ENCODE peak calls at places on chromosomes 11 and 22, in ten cellular contexts. One of them, this sample, is unnamed. For H3K9me3, the result is how much of the 10 kb centered on the place peaks cover.

GRCh38 chr11:67504950-67505561 is at the start of gene PITPNM1:
- DNase-seq in effector memory CD4-positive, alpha-beta T cell: peak
- DNase-seq in IMR-90: peak
- DNase-seq in H9: peak
- DNase-seq in AG04450: no peak
- DNase-seq in upper lobe of right lung: peak
- DNase-seq in CD4-positive, alpha-beta T cell: peak
- DNase-seq in esophagus squamous epithelium: no peak
- DNase-seq in tibial nerve: peak
- DNase-seq in tibial artery: peak
- DNase-seq in this sample: peak

GRCh38 chr22:48920776-48921241 is 906.9 kb downstream of the BRD1 start:
- DNase-seq in effector memory CD4-positive, alpha-beta T cell: no peak
- DNase-seq in IMR-90: no peak
- DNase-seq in H9: peak
- DNase-seq in AG04450: no peak
- DNase-seq in upper lobe of right lung: peak
- DNase-seq in CD4-positive, alpha-beta T cell: no peak
- DNase-seq in esophagus squamous epithelium: no peak
- DNase-seq in tibial nerve: no peak
- DNase-seq in tibial artery: no peak
- DNase-seq in this sample: no peak

GRCh38 chr22:48797731-48798130 is 1029.9 kb downstream of the BRD1 start:
- DNase-seq in effector memory CD4-positive, alpha-beta T cell: no peak
- DNase-seq in IMR-90: no peak
- DNase-seq in H9: no peak
- DNase-seq in AG04450: no peak
- DNase-seq in upper lobe of right lung: no peak
- DNase-seq in CD4-positive, alpha-beta T cell: no peak
- DNase-seq in esophagus squamous epithelium: no peak
- DNase-seq in tibial nerve: no peak
- DNase-seq in tibial artery: no peak
- DNase-seq in this sample: no peak

GRCh38 chr11:123771664-123772063 is 17.3 kb upstream of the OR6X1 start:
- DNase-seq in effector memory CD4-positive, alpha-beta T cell: no peak
- DNase-seq in IMR-90: no peak
- DNase-seq in H9: no peak
- DNase-seq in AG04450: no peak
- DNase-seq in upper lobe of right lung: no peak
- DNase-seq in CD4-positive, alpha-beta T cell: no peak
- DNase-seq in esophagus squamous epithelium: no peak
- DNase-seq in tibial nerve: no peak
- DNase-seq in tibial artery: no peak
- DNase-seq in this sample: no peak

GRCh38 chr11:46210133-46210636 is 67.3 kb upstream of the CREB3L1 start:
- DNase-seq in effector memory CD4-positive, alpha-beta T cell: no peak
- DNase-seq in IMR-90: peak
- DNase-seq in H9: no peak
- DNase-seq in AG04450: peak
- DNase-seq in upper lobe of right lung: no peak
- DNase-seq in CD4-positive, alpha-beta T cell: no peak
- DNase-seq in esophagus squamous epithelium: no peak
- DNase-seq in tibial nerve: no peak
- DNase-seq in tibial artery: no peak
- DNase-seq in this sample: no peak

GRCh38 chr11:15969281-15969680 is 387.1 kb downstream of the SOX6 start:
- DNase-seq in effector memory CD4-positive, alpha-beta T cell: no peak
- DNase-seq in IMR-90: peak
- DNase-seq in H9: no peak
- DNase-seq in AG04450: peak
- DNase-seq in upper lobe of right lung: no peak
- DNase-seq in CD4-positive, alpha-beta T cell: no peak
- DNase-seq in esophagus squamous epithelium: no peak
- DNase-seq in tibial nerve: peak
- DNase-seq in tibial artery: peak
- DNase-seq in this sample: no peak

GRCh38 chr11:12587333-12587997 is 86.8 kb upstream of the TEAD1 start:
- DNase-seq in effector memory CD4-positive, alpha-beta T cell: no peak
- DNase-seq in IMR-90: peak
- DNase-seq in H9: peak
- DNase-seq in AG04450: no peak
- DNase-seq in upper lobe of right lung: no peak
- DNase-seq in CD4-positive, alpha-beta T cell: no peak
- DNase-seq in esophagus squamous epithelium: no peak
- DNase-seq in tibial nerve: no peak
- DNase-seq in tibial artery: no peak
- DNase-seq in this sample: no peak

GRCh38 chr11:57432714-57433163 is 5.8 kb upstream of the SLC43A3 start:
- DNase-seq in effector memory CD4-positive, alpha-beta T cell: no peak
- DNase-seq in IMR-90: peak
- DNase-seq in H9: no peak
- DNase-seq in AG04450: peak
- DNase-seq in upper lobe of right lung: no peak
- DNase-seq in CD4-positive, alpha-beta T cell: no peak
- DNase-seq in esophagus squamous epithelium: no peak
- DNase-seq in tibial nerve: no peak
- DNase-seq in tibial artery: no peak
- DNase-seq in this sample: no peak

GRCh38 chr22:41222846-41223507 is 17.8 kb downstream of the CHADL start:
- DNase-seq in effector memory CD4-positive, alpha-beta T cell: no peak
- DNase-seq in IMR-90: no peak
- DNase-seq in H9: no peak
- DNase-seq in AG04450: no peak
- DNase-seq in upper lobe of right lung: no peak
- DNase-seq in CD4-positive, alpha-beta T cell: no peak
- DNase-seq in esophagus squamous epithelium: no peak
- DNase-seq in tibial nerve: no peak
- DNase-seq in tibial artery: no peak
- DNase-seq in this sample: no peak

GRCh38 chr22:49312601-49313000 is 515.1 kb downstream of the BRD1 start:
- DNase-seq in effector memory CD4-positive, alpha-beta T cell: no peak
- DNase-seq in IMR-90: no peak
- DNase-seq in H9: no peak
- DNase-seq in AG04450: no peak
- DNase-seq in upper lobe of right lung: no peak
- DNase-seq in CD4-positive, alpha-beta T cell: no peak
- DNase-seq in esophagus squamous epithelium: no peak
- DNase-seq in tibial nerve: no peak
- DNase-seq in tibial artery: no peak
- DNase-seq in this sample: no peak

GRCh38 chr22:43753718-43754117 is 58.4 kb downstream of the EFCAB6 start:
- DNase-seq in effector memory CD4-positive, alpha-beta T cell: no peak
- DNase-seq in IMR-90: no peak
- DNase-seq in H9: no peak
- DNase-seq in AG04450: no peak
- DNase-seq in upper lobe of right lung: no peak
- DNase-seq in CD4-positive, alpha-beta T cell: no peak
- DNase-seq in esophagus squamous epithelium: no peak
- DNase-seq in tibial nerve: no peak
- DNase-seq in tibial artery: no peak
- DNase-seq in this sample: no peak

GRCh38 chr22:45910928-45911467 is 66.0 kb downstream of the WNT7B start:
- DNase-seq in effector memory CD4-positive, alpha-beta T cell: no peak
- DNase-seq in IMR-90: no peak
- DNase-seq in H9: no peak
- DNase-seq in AG04450: no peak
- DNase-seq in upper lobe of right lung: no peak
- DNase-seq in CD4-positive, alpha-beta T cell: no peak
- DNase-seq in esophagus squamous epithelium: no peak
- DNase-seq in tibial nerve: no peak
- DNase-seq in tibial artery: no peak
- DNase-seq in this sample: no peak

GRCh38 chr11:73312806-73313403 is 4.8 kb downstream of the ARHGEF17 start:
- DNase-seq in effector memory CD4-positive, alpha-beta T cell: no peak
- DNase-seq in IMR-90: peak
- DNase-seq in H9: no peak
- DNase-seq in AG04450: no peak
- DNase-seq in upper lobe of right lung: no peak
- DNase-seq in CD4-positive, alpha-beta T cell: no peak
- DNase-seq in esophagus squamous epithelium: no peak
- DNase-seq in tibial nerve: no peak
- DNase-seq in tibial artery: peak
- DNase-seq in this sample: no peak

GRCh38 chr11:35464308-35464707 is 45.0 kb upstream of the SLC1A2 start:
- DNase-seq in effector memory CD4-positive, alpha-beta T cell: no peak
- DNase-seq in IMR-90: no peak
- DNase-seq in H9: no peak
- DNase-seq in AG04450: no peak
- DNase-seq in upper lobe of right lung: no peak
- DNase-seq in CD4-positive, alpha-beta T cell: no peak
- DNase-seq in esophagus squamous epithelium: no peak
- DNase-seq in tibial nerve: no peak
- DNase-seq in tibial artery: no peak
- DNase-seq in this sample: no peak

GRCh38 chr22:42560781-42561180 is 7.0 kb downstream of the SERHL2 start:
- DNase-seq in effector memory CD4-positive, alpha-beta T cell: no peak
- DNase-seq in IMR-90: no peak
- DNase-seq in H9: peak
- DNase-seq in AG04450: no peak
- DNase-seq in upper lobe of right lung: no peak
- DNase-seq in CD4-positive, alpha-beta T cell: no peak
- DNase-seq in esophagus squamous epithelium: no peak
- DNase-seq in tibial nerve: no peak
- DNase-seq in tibial artery: no peak
- DNase-seq in this sample: no peak

GRCh38 chr11:2655834-2656622 is 43.8 kb downstream of the KCNQ1OT1 start:
- DNase-seq in effector memory CD4-positive, alpha-beta T cell: no peak
- DNase-seq in IMR-90: peak
- DNase-seq in H9: no peak
- DNase-seq in AG04450: no peak
- DNase-seq in upper lobe of right lung: peak
- DNase-seq in CD4-positive, alpha-beta T cell: no peak
- DNase-seq in esophagus squamous epithelium: no peak
- DNase-seq in tibial nerve: no peak
- DNase-seq in tibial artery: no peak
- DNase-seq in this sample: no peak
- H3K9me3 ChIP-seq in effector memory CD4-positive, alpha-beta T cell: under half
- H3K9me3 ChIP-seq in IMR-90: half or more
- H3K9me3 ChIP-seq in H9: half or more
- H3K9me3 ChIP-seq in AG04450: half or more
- H3K9me3 ChIP-seq in upper lobe of right lung: under half
- H3K9me3 ChIP-seq in CD4-positive, alpha-beta T cell: under half
- H3K9me3 ChIP-seq in esophagus squamous epithelium: under half
- H3K9me3 ChIP-seq in tibial nerve: under half
- H3K9me3 ChIP-seq in tibial artery: half or more
- H3K9me3 ChIP-seq in this sample: under half

GRCh38 chr11:94518300-94518699 is 6.0 kb downstream of the C11orf97 start:
- DNase-seq in effector memory CD4-positive, alpha-beta T cell: no peak
- DNase-seq in IMR-90: no peak
- DNase-seq in H9: no peak
- DNase-seq in AG04450: no peak
- DNase-seq in upper lobe of right lung: no peak
- DNase-seq in CD4-positive, alpha-beta T cell: no peak
- DNase-seq in esophagus squamous epithelium: no peak
- DNase-seq in tibial nerve: no peak
- DNase-seq in tibial artery: no peak
- DNase-seq in this sample: no peak

GRCh38 chr11:94516725-94517124 is 4.5 kb downstream of the C11orf97 start:
- DNase-seq in effector memory CD4-positive, alpha-beta T cell: no peak
- DNase-seq in IMR-90: no peak
- DNase-seq in H9: no peak
- DNase-seq in AG04450: no peak
- DNase-seq in upper lobe of right lung: no peak
- DNase-seq in CD4-positive, alpha-beta T cell: no peak
- DNase-seq in esophagus squamous epithelium: no peak
- DNase-seq in tibial nerve: no peak
- DNase-seq in tibial artery: no peak
- DNase-seq in this sample: no peak

GRCh38 chr11:94515398-94515797 is 3.1 kb downstream of the C11orf97 start:
- DNase-seq in effector memory CD4-positive, alpha-beta T cell: no peak
- DNase-seq in IMR-90: no peak
- DNase-seq in H9: no peak
- DNase-seq in AG04450: no peak
- DNase-seq in upper lobe of right lung: no peak
- DNase-seq in CD4-positive, alpha-beta T cell: no peak
- DNase-seq in esophagus squamous epithelium: no peak
- DNase-seq in tibial nerve: no peak
- DNase-seq in tibial artery: no peak
- DNase-seq in this sample: no peak

GRCh38 chr11:94511932-94512781 is at the start of gene C11orf97:
- DNase-seq in effector memory CD4-positive, alpha-beta T cell: peak
- DNase-seq in IMR-90: peak
- DNase-seq in H9: peak
- DNase-seq in AG04450: no peak
- DNase-seq in upper lobe of right lung: peak
- DNase-seq in CD4-positive, alpha-beta T cell: peak
- DNase-seq in esophagus squamous epithelium: no peak
- DNase-seq in tibial nerve: no peak
- DNase-seq in tibial artery: peak
- DNase-seq in this sample: peak

GRCh38 chr11:94513091-94513490 is 830 bp downstream of the C11orf97 start:
- DNase-seq in effector memory CD4-positive, alpha-beta T cell: no peak
- DNase-seq in IMR-90: no peak
- DNase-seq in H9: no peak
- DNase-seq in AG04450: no peak
- DNase-seq in upper lobe of right lung: no peak
- DNase-seq in CD4-positive, alpha-beta T cell: no peak
- DNase-seq in esophagus squamous epithelium: no peak
- DNase-seq in tibial nerve: no peak
- DNase-seq in tibial artery: no peak
- DNase-seq in this sample: no peak
- H3K9me3 ChIP-seq in effector memory CD4-positive, alpha-beta T cell: under half
- H3K9me3 ChIP-seq in IMR-90: under half
- H3K9me3 ChIP-seq in H9: under half
- H3K9me3 ChIP-seq in AG04450: under half
- H3K9me3 ChIP-seq in upper lobe of right lung: under half
- H3K9me3 ChIP-seq in CD4-positive, alpha-beta T cell: under half
- H3K9me3 ChIP-seq in esophagus squamous epithelium: under half
- H3K9me3 ChIP-seq in tibial nerve: under half
- H3K9me3 ChIP-seq in tibial artery: under half
- H3K9me3 ChIP-seq in this sample: under half

GRCh38 chr11:58770627-58771457 is 39.1 kb upstream of the GLYAT start:
- DNase-seq in effector memory CD4-positive, alpha-beta T cell: no peak
- DNase-seq in IMR-90: peak
- DNase-seq in H9: no peak
- DNase-seq in AG04450: no peak
- DNase-seq in upper lobe of right lung: no peak
- DNase-seq in CD4-positive, alpha-beta T cell: no peak
- DNase-seq in esophagus squamous epithelium: no peak
- DNase-seq in tibial nerve: no peak
- DNase-seq in tibial artery: no peak
- DNase-seq in this sample: no peak
- H3K9me3 ChIP-seq in effector memory CD4-positive, alpha-beta T cell: under half
- H3K9me3 ChIP-seq in IMR-90: under half
- H3K9me3 ChIP-seq in H9: under half
- H3K9me3 ChIP-seq in AG04450: under half
- H3K9me3 ChIP-seq in upper lobe of right lung: under half
- H3K9me3 ChIP-seq in CD4-positive, alpha-beta T cell: under half
- H3K9me3 ChIP-seq in esophagus squamous epithelium: under half
- H3K9me3 ChIP-seq in tibial nerve: under half
- H3K9me3 ChIP-seq in tibial artery: under half
- H3K9me3 ChIP-seq in this sample: under half

DNA sequence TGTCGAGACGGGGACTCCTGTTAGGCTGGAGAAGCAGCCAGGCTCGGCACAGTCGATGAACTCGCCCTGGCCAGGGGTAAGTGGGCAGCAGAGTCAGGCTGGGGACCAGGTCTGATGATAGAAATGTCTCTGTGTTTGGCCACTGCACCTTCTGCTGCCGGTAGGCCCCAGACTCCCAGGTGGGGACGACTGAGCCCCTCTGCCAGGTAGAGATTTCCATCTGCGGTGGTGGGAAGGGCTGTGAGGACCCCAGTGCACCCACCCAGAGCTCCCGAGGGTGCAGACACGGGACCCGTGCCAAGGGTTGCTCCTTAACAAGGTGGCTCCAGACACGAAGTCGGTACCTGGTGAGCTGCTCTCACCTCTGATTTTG is 862.5 kb downstream of the TBC1D22A start:
- DNase-seq in effector memory CD4-positive, alpha-beta T cell: no peak
- DNase-seq in IMR-90: no peak
- DNase-seq in H9: peak
- DNase-seq in AG04450: no peak
- DNase-seq in upper lobe of right lung: peak
- DNase-seq in CD4-positive, alpha-beta T cell: no peak
- DNase-seq in esophagus squamous epithelium: no peak
- DNase-seq in tibial nerve: no peak
- DNase-seq in tibial artery: no peak
- DNase-seq in this sample: no peak
- H3K9me3 ChIP-seq in effector memory CD4-positive, alpha-beta T cell: under half
- H3K9me3 ChIP-seq in IMR-90: half or more
- H3K9me3 ChIP-seq in H9: under half
- H3K9me3 ChIP-seq in AG04450: half or more
- H3K9me3 ChIP-seq in upper lobe of right lung: under half
- H3K9me3 ChIP-seq in CD4-positive, alpha-beta T cell: under half
- H3K9me3 ChIP-seq in esophagus squamous epithelium: under half
- H3K9me3 ChIP-seq in tibial nerve: under half
- H3K9me3 ChIP-seq in tibial artery: under half
- H3K9me3 ChIP-seq in this sample: under half

This sample was measured in T-helper 17 cell.